ENCODE peak calls at places on chromosomes 13 and 19, in five cellular contexts. A is AG04450; F is activated CD4-positive, alpha-beta T cell treated with anti-CD3 and anti-CD28 coated beads, Interleukin-2, amount 10 ng/mL, durations not matched to agents 24 days and 14 days; V is smooth muscle cell of the brain vasculature; J is esophagus squamous epithelium. C is an unnamed sample.

GRCh38 chr19:46967578-46968018 is 52.0 kb upstream of the NPAS1 start:
- DNase-seq in A (no peak), F (peak), V (no peak), J (no peak), C (no peak)

GRCh38 chr13:66087149-66087780 is 1142.9 kb downstream of the PCDH9 start:
- DNase-seq in A (no peak), F (no peak), V (no peak), J (no peak), C (no peak)

GRCh38 chr19:3234800-3235199 is 10.3 kb downstream of the CELF5 start:
- DNase-seq in A (no peak), F (peak), V (no peak), J (no peak), C (no peak)

GRCh38 chr19:40613669-40614594 is 12.8 kb downstream of the LTBP4 start:
- DNase-seq in A (peak), F (peak), V (peak), J (peak), C (no peak)

GRCh38 chr19:35828694-35829301 is 16.2 kb upstream of the PRODH2 start:
- DNase-seq in A (peak), F (peak), V (peak), J (no peak), C (peak)

GRCh38 chr13:110528911-110529310 is 32.6 kb downstream of the RAB20 start:
- DNase-seq in A (no peak), F (no peak), V (no peak), J (no peak), C (no peak)

GRCh38 chr19:18429717-18430416 is 8.1 kb downstream of the ISYNA1 start:
- DNase-seq in A (no peak), F (peak), V (no peak), J (no peak), C (no peak)

GRCh38 chr19:16327911-16328823 is 3.5 kb downstream of the KLF2 start:
- DNase-seq in A (peak), F (peak), V (no peak), J (no peak), C (no peak)

GRCh38 chr19:48506138-48506733 is 5.4 kb downstream of the LMTK3 start:
- DNase-seq in A (no peak), F (peak), V (no peak), J (no peak), C (no peak)

GRCh38 chr13:85864963-85865530 is 65.8 kb upstream of the SLITRK6 start:
- DNase-seq in A (peak), F (no peak), V (no peak), J (no peak), C (no peak)

GRCh38 chr19:46080561-46080960 is 39.8 kb upstream of the IGFL4 start:
- DNase-seq in A (peak), F (no peak), V (peak), J (no peak), C (no peak)

GRCh38 chr13:24220086-24220703 is 59.7 kb downstream of the SPATA13 start:
- DNase-seq in A (peak), F (peak), V (peak), J (no peak), C (peak)

GRCh38 chr19:40377876-40378385 is 12.1 kb downstream of the HIPK4 start:
- DNase-seq in A (no peak), F (no peak), V (no peak), J (no peak), C (no peak)

GRCh38 chr13:75369986-75370385 is 112.0 kb downstream of the TBC1D4 start:
- DNase-seq in A (no peak), F (no peak), V (no peak), J (no peak), C (no peak)

GRCh38 chr13:95112883-95113282 is 188.4 kb downstream of the ABCC4 start:
- DNase-seq in A (no peak), F (no peak), V (no peak), J (no peak), C (no peak)

GRCh38 chr13:98386632-98387031 is 190.3 kb downstream of the STK24 start:
- DNase-seq in A (no peak), F (no peak), V (no peak), J (no peak), C (no peak)

GRCh38 chr19:4676955-4677731 is 7.0 kb upstream of the MYDGF start:
- DNase-seq in A (no peak), F (peak), V (no peak), J (no peak), C (no peak)

GRCh38 chr13:30196025-30196424 is 111.3 kb downstream of the KATNAL1 start:
- DNase-seq in A (no peak), F (no peak), V (peak), J (no peak), C (no peak)

GRCh38 chr19:52190679-52191293 is 934 bp downstream of the PPP2R1A start:
- DNase-seq in A (no peak), F (no peak), V (peak), J (no peak), C (no peak)

GRCh38 chr13:114248011-114248410 is 13.3 kb downstream of the CDC16 start:
- DNase-seq in A (no peak), F (no peak), V (no peak), J (no peak), C (no peak)

GRCh38 chr13:111902726-111903125 is 164.2 kb upstream of the SOX1 start:
- DNase-seq in A (no peak), F (no peak), V (no peak), J (no peak), C (no peak)

GRCh38 chr19:39197808-39198207 is 1.0 kb downstream of the NCCRP1 start:
- DNase-seq in A (no peak), F (no peak), V (no peak), J (no peak), C (no peak)

GRCh38 chr19:33689886-33690285 is 68.1 kb downstream of the CHST8 start:
- DNase-seq in A (no peak), F (no peak), V (no peak), J (no peak), C (no peak)

GRCh38 chr19:15636026-15636425 is 4.7 kb upstream of the CYP4F3 start:
- DNase-seq in A (no peak), F (no peak), V (no peak), J (no peak), C (no peak)

GRCh38 chr19:18849838-18850400 is 18.2 kb downstream of the UPF1 start:
- DNase-seq in A (no peak), F (no peak), V (no peak), J (no peak), C (no peak)

GRCh38 chr19:38284422-38284821 is 19.6 kb upstream of the C19orf33 start:
- DNase-seq in A (no peak), F (no peak), V (no peak), J (no peak), C (no peak)

GRCh38 chr19:12838182-12838890 is at the start of gene MAST1:
- DNase-seq in A (no peak), F (peak), V (no peak), J (no peak), C (no peak)

GRCh38 chr13:28755546-28755870 is 36.7 kb upstream of the SLC46A3 start:
- DNase-seq in A (no peak), F (no peak), V (no peak), J (no peak), C (no peak)

GRCh38 chr19:48906324-48906723 is 6.2 kb downstream of the NUCB1 start:
- DNase-seq in A (no peak), F (no peak), V (no peak), J (no peak), C (no peak)

GRCh38 chr13:49216334-49216733 is 3.8 kb upstream of the MLNR start:
- DNase-seq in A (no peak), F (no peak), V (no peak), J (no peak), C (no peak)

GRCh38 chr13:111251646-111252448 is 68.6 kb upstream of the TEX29 start:
- DNase-seq in A (no peak), F (no peak), V (no peak), J (no peak), C (no peak)

GRCh38 chr19:29882719-29883105 is 59.3 kb upstream of the URI1 start:
- DNase-seq in A (no peak), F (no peak), V (no peak), J (no peak), C (no peak)

GRCh38 chr19:52691215-52691610 is 43.6 kb downstream of the ZNF611 start:
- DNase-seq in A (no peak), F (no peak), V (no peak), J (no peak), C (no peak)

GRCh38 chr13:28344163-28344562 is 150.8 kb downstream of the FLT1 start:
- DNase-seq in A (no peak), F (no peak), V (no peak), J (no peak), C (no peak)

GRCh38 chr13:113145496-113145895 is 13.0 kb upstream of the PROZ start:
- DNase-seq in A (no peak), F (no peak), V (no peak), J (no peak), C (no peak)

GRCh38 chr19:54905908-54906511 is at the start of gene NCR1:
- DNase-seq in A (no peak), F (no peak), V (no peak), J (no peak), C (no peak)